ENCODE peak calls at places on chromosomes 12 and 14, in four cellular contexts. C, R, L and P are unnamed samples.

GRCh38 chr12:34212651-34213050 is 190.4 kb downstream of the ALG10 start:
- DNase-seq in L (no peak), C (no peak), R (no peak), P (no peak)

GRCh38 chr12:130281157-130281799 is 56.4 kb upstream of the PIWIL1 start:
- DNase-seq in L (no peak), C (no peak), R (peak; percentile 66), P (peak; percentile 25)

GRCh38 chr14:104294628-104294982 is 156.2 kb downstream of the KIF26A start:
- DNase-seq in R (no peak), L (no peak), C (no peak), P (no peak)

GRCh38 chr14:104795781-104796681 is 483 bp upstream of the AKT1 start:
- DNase-seq in R (peak; percentile 82), C (no peak), L (peak; percentile 60), P (peak; percentile 67)

GRCh38 chr14:32202941-32203882 is at the start of gene RNU6-8:
- DNase-seq in C (peak; percentile 57), L (peak; percentile 96), R (peak; percentile 85), P (peak; percentile 92)

GRCh38 chr14:69767369-69767999 is 542 bp downstream of the SRSF5 start:
- DNase-seq in R (peak; percentile 88), L (peak; percentile 80), C (peak; percentile 61), P (peak; percentile 88)

GRCh38 chr12:130280226-130280625 is 57.5 kb upstream of the PIWIL1 start:
- DNase-seq in L (no peak), R (no peak), C (no peak), P (no peak)

GRCh38 chr12:48686615-48687334 is 4.7 kb upstream of the KANSL2 start:
- DNase-seq in R (no peak), L (no peak), C (no peak), P (no peak)

GRCh38 chr14:82905762-82906161 is 1372.1 kb upstream of the SEL1L start:
- DNase-seq in L (no peak), R (no peak), C (no peak), P (no peak)

GRCh38 chr12:77727442-77728001 is 103.2 kb upstream of the NAV3 start:
- DNase-seq in R (no peak), L (no peak), C (no peak), P (no peak)

GRCh38 chr12:4441355-4442330 is 4.0 kb downstream of the FGF6 start:
- DNase-seq in L (no peak), R (no peak), C (no peak), P (no peak)

GRCh38 chr12:121295746-121296617 is 527 bp downstream of the CAMKK2 start:
- DNase-seq in L (peak; percentile 27), C (no peak), R (peak; percentile 36), P (peak; percentile 39)

GRCh38 chr12:58529897-58530296 is 390.4 kb downstream of the LRIG3 start:
- DNase-seq in R (no peak), C (no peak), L (no peak), P (no peak)

GRCh38 chr14:68535404-68536024 is 257.4 kb downstream of the ZFP36L1 start:
- DNase-seq in R (no peak), C (no peak), L (no peak), P (peak; percentile 75)

DNA sequence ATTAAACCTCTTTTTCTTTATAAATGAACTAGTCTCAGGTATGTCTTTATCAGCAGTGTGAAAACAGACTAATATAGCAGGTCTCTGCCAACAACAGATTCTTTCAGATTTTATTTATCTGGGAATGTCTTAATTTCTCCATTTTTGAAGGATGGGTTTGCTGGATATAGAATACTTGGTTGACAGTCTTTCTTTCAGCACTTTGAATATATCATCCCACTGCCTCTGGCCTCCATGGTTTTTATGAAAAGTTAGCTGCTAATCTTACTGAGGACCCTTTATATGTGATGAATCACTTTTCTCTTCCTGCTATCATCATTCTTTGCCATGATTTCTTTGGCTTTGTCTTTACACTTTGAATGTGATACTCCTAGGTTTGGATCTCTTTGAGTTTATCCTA is 148.0 kb downstream of the ANO6 start:
- DNase-seq in R (no peak), L (no peak), C (no peak), P (no peak)
- TF ChIP-seq CHD4 in R (no peak), L (no peak), C (no peak), P (no peak)

GRCh38 chr12:1593232-1594044 is 943 bp downstream of the FBXL14 start:
- DNase-seq in C (no peak), L (no peak), R (no peak), P (no peak)
- H3K4me1 ChIP-seq in C (peaks cover 16% of the 10 kb centered on the region), L (peaks cover 52% of the 10 kb centered on the region), R (peaks cover 26% of the 10 kb centered on the region), P (peaks cover 38% of the 10 kb centered on the region)

GRCh38 chr14:99033951-99034350 is 238.0 kb downstream of the BCL11B start:
- DNase-seq in C (no peak), R (no peak), L (no peak), P (no peak)
- TF ChIP-seq CHD4 in C (no peak), R (no peak), L (no peak), P (no peak)

GRCh38 chr14:73739899-73740685 is 25.9 kb upstream of the PNMA1 start:
- DNase-seq in R (no peak), L (no peak), C (no peak), P (no peak)

GRCh38 chr14:73739174-73739898 is 25.2 kb upstream of the PNMA1 start:
- DNase-seq in L (no peak), R (no peak), C (no peak), P (no peak)

GRCh38 chr14:73741386-73741875 is 27.2 kb upstream of the PNMA1 start:
- DNase-seq in C (no peak), R (peak; percentile 93), L (peak; percentile 61), P (peak; percentile 61)

GRCh38 chr14:73741876-73742519 is 27.8 kb upstream of the PNMA1 start:
- DNase-seq in L (no peak), C (no peak), R (no peak), P (no peak)

GRCh38 chr14:73740921-73741326 is 26.7 kb upstream of the PNMA1 start:
- DNase-seq in R (peak; percentile 56), C (no peak), L (peak; percentile 49), P (no peak)
- H3K4me1 ChIP-seq in R (peaks cover 74% of the 10 kb centered on the region), C (peaks cover 50% of the 10 kb centered on the region), L (peaks cover 65% of the 10 kb centered on the region), P (peaks cover 64% of the 10 kb centered on the region)

GRCh38 chr14:81303258-81303935 is 82.6 kb upstream of the GTF2A1 start:
- DNase-seq in L (peak; percentile 98), C (peak; percentile 41), R (peak; percentile 51), P (no peak)

GRCh38 chr14:81302613-81303012 is 81.9 kb upstream of the GTF2A1 start:
- DNase-seq in L (peak; percentile 27), C (no peak), R (no peak), P (no peak)

GRCh38 chr14:81309511-81309910 is 88.8 kb upstream of the GTF2A1 start:
- DNase-seq in C (no peak), R (no peak), L (no peak), P (no peak)

GRCh38 chr14:81301813-81302212 is 81.1 kb upstream of the GTF2A1 start:
- DNase-seq in R (no peak), L (no peak), C (no peak), P (no peak)

DNA sequence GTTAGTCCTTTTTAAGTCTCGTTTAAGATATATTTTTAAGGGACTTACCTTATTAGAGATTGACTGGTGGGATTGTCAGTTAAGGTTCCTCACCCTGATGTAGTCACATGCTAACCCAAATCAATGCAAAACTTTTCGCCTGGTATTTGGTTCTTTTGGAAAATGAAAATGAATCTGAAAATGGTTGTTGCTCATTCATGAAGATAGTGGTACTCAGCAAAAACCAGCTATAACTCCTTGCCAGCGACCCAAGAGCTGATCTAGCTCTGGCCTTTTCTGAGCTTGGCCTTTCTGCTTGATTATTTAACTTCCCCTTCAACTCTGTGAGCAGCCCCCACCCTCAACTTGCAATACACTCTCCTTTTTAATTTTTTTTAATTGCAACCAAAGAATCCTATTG is 85.0 kb upstream of the GTF2A1 start:
- DNase-seq in R (no peak), C (no peak), L (no peak), P (no peak)
- TF ChIP-seq CHD4 in R (no peak), C (no peak), L (no peak), P (no peak)

DNA sequence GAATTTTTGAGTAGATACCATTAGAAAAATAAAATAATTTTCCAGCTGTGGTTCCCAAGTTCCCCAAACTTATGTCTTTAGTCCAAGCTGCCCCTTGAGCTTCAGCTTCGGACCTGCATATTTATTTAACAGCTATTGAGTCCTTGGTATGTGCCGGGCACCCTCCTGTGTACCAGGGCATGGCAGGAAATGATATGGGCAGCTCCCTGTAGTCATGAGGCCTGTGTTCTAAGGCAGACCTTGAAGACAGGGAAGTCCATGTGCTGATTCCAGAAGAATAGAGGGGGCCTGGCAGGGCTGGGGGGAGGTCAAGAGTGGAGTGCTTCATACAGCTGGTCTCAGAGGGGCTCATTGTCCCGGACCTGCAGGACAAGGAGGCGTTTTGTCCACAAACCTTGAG is 29.2 kb downstream of the TRAF3 start:
- DNase-seq in C (no peak), L (no peak), R (no peak), P (no peak)
- H3K4me1 ChIP-seq in C (peaks cover 80% of the 10 kb centered on the region), L (peaks cover 21% of the 10 kb centered on the region), R (peaks cover 7% of the 10 kb centered on the region), P (peaks cover 6% of the 10 kb centered on the region)

DNA sequence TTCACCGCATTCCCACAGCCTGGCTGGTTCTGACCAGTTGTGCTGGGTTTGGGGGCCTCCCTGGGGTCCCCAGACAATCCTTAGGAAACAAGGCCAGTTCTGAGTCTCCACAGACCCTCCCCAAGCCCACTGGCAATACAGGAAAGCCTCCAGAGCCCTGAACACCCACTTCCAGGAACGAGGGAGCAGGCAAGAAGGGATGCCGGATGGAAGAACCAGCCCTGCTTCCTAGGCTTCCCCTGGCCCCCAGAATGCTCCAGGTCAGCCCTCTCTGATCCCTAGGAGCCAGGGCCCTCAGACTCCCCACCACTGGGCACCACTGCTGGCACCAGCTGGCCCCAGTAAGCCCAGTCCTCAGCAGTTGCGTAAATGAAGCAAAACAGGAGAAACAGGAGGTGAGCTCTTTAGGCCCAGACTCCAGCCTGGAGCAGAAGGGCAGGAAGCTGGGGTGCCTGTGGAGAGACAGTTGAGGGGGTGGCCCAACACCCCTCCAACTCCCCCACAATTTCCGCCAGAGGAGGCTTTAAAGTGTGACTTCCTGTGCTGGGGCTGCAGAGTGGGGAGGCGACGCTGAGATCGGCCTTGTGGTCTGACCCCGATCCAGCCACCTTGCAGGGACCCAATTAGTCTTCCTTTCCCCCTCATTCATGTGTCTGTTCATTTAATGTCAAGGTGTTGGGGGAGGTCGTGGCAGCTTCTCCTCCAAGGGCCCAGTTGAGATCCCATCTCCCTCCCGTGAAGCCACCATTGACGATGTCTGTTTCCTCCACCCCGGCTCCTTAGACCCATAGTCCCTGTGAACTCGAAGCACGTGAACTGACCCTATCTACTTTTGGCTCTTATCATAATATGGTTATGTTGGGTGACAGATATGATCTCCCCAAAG is 4.8 kb downstream of the TNFRSF1A start:
- DNase-seq in R (peak; percentile 50), L (no peak), C (no peak), P (no peak)
- TF ChIP-seq CHD4 in R (no peak), L (no peak), C (no peak), P (no peak)

GRCh38 chr12:124656947-124657434 is 89.6 kb upstream of the NCOR2 start:
- DNase-seq in C (no peak), R (no peak), L (no peak), P (no peak)
- H3K4me1 ChIP-seq in C (no peaks in the 10 kb centered on the region), R (peaks cover 26% of the 10 kb centered on the region), L (peaks cover 11% of the 10 kb centered on the region), P (peaks cover 20% of the 10 kb centered on the region)